ENCODE peak calls at places on chromosomes 3 and 15, in seven cellular contexts. One of them, this sample, is unnamed. For H3K4me1, the result is how much of the 10 kb centered on the place peaks cover.

GRCh38 chr3:11335056-11335608 is 62.9 kb downstream of the ATG7 start:
- DNase-seq in tibial artery: no peak
- DNase-seq in cardiac muscle cell: peak
- DNase-seq in lower lobe of right lung: no peak
- DNase-seq in left lung: no peak
- DNase-seq in naive thymus-derived CD4-positive, alpha-beta T cell: peak
- DNase-seq in A673: peak
- DNase-seq in this sample: peak

GRCh38 chr15:60000113-60000823 is 3.8 kb upstream of the FOXB1 start:
- DNase-seq in tibial artery: no peak
- DNase-seq in cardiac muscle cell: no peak
- DNase-seq in lower lobe of right lung: no peak
- DNase-seq in left lung: no peak
- DNase-seq in naive thymus-derived CD4-positive, alpha-beta T cell: no peak
- DNase-seq in A673: no peak
- DNase-seq in this sample: no peak

GRCh38 chr3:105253225-105253624 is 113.5 kb upstream of the ALCAM start:
- DNase-seq in tibial artery: no peak
- DNase-seq in cardiac muscle cell: peak
- DNase-seq in lower lobe of right lung: no peak
- DNase-seq in left lung: no peak
- DNase-seq in naive thymus-derived CD4-positive, alpha-beta T cell: no peak
- DNase-seq in A673: peak
- DNase-seq in this sample: no peak

GRCh38 chr3:157754415-157754814 is 251.2 kb upstream of the VEPH1 start:
- DNase-seq in tibial artery: no peak
- DNase-seq in cardiac muscle cell: no peak
- DNase-seq in lower lobe of right lung: no peak
- DNase-seq in left lung: no peak
- DNase-seq in naive thymus-derived CD4-positive, alpha-beta T cell: no peak
- DNase-seq in A673: peak
- DNase-seq in this sample: no peak

GRCh38 chr3:131535131-131535530 is 32.4 kb upstream of the MRPL3 start:
- DNase-seq in tibial artery: no peak
- DNase-seq in cardiac muscle cell: peak
- DNase-seq in lower lobe of right lung: no peak
- DNase-seq in left lung: no peak
- DNase-seq in naive thymus-derived CD4-positive, alpha-beta T cell: no peak
- DNase-seq in A673: no peak
- DNase-seq in this sample: no peak

GRCh38 chr3:1843111-1843510 is 255.6 kb upstream of the CNTN4 start:
- DNase-seq in tibial artery: no peak
- DNase-seq in cardiac muscle cell: no peak
- DNase-seq in lower lobe of right lung: no peak
- DNase-seq in left lung: no peak
- DNase-seq in naive thymus-derived CD4-positive, alpha-beta T cell: no peak
- DNase-seq in A673: peak
- DNase-seq in this sample: no peak

GRCh38 chr15:80698636-80699035 is 3.5 kb downstream of the ABHD17C start:
- DNase-seq in tibial artery: no peak
- DNase-seq in cardiac muscle cell: peak
- DNase-seq in lower lobe of right lung: no peak
- DNase-seq in left lung: no peak
- DNase-seq in naive thymus-derived CD4-positive, alpha-beta T cell: no peak
- DNase-seq in A673: no peak
- DNase-seq in this sample: no peak

GRCh38 chr3:4981160-4981687 is 2.0 kb downstream of the BHLHE40 start:
- DNase-seq in tibial artery: no peak
- DNase-seq in cardiac muscle cell: peak
- DNase-seq in lower lobe of right lung: no peak
- DNase-seq in left lung: no peak
- DNase-seq in naive thymus-derived CD4-positive, alpha-beta T cell: no peak
- DNase-seq in A673: no peak
- DNase-seq in this sample: no peak

GRCh38 chr15:49686626-49687025 is 65.8 kb downstream of the DTWD1 start:
- DNase-seq in tibial artery: no peak
- DNase-seq in cardiac muscle cell: peak
- DNase-seq in lower lobe of right lung: no peak
- DNase-seq in left lung: no peak
- DNase-seq in naive thymus-derived CD4-positive, alpha-beta T cell: no peak
- DNase-seq in A673: no peak
- DNase-seq in this sample: no peak

GRCh38 chr3:151058742-151059141 is 26.7 kb upstream of the MED12L start:
- DNase-seq in tibial artery: no peak
- DNase-seq in cardiac muscle cell: no peak
- DNase-seq in lower lobe of right lung: no peak
- DNase-seq in left lung: no peak
- DNase-seq in naive thymus-derived CD4-positive, alpha-beta T cell: no peak
- DNase-seq in A673: no peak
- DNase-seq in this sample: no peak

GRCh38 chr3:39108309-39108708 is 829 bp downstream of the TTC21A start:
- DNase-seq in tibial artery: peak
- DNase-seq in cardiac muscle cell: no peak
- DNase-seq in lower lobe of right lung: no peak
- DNase-seq in left lung: no peak
- DNase-seq in naive thymus-derived CD4-positive, alpha-beta T cell: peak
- DNase-seq in A673: no peak
- DNase-seq in this sample: no peak

GRCh38 chr3:175433026-175433668 is 574.0 kb downstream of the NAALADL2 start:
- DNase-seq in tibial artery: no peak
- DNase-seq in cardiac muscle cell: peak
- DNase-seq in lower lobe of right lung: no peak
- DNase-seq in left lung: no peak
- DNase-seq in naive thymus-derived CD4-positive, alpha-beta T cell: no peak
- DNase-seq in A673: peak
- DNase-seq in this sample: no peak

GRCh38 chr15:77004189-77004588 is 9.3 kb downstream of the PSTPIP1 start:
- DNase-seq in tibial artery: peak
- DNase-seq in cardiac muscle cell: no peak
- DNase-seq in lower lobe of right lung: peak
- DNase-seq in left lung: peak
- DNase-seq in naive thymus-derived CD4-positive, alpha-beta T cell: no peak
- DNase-seq in A673: no peak
- DNase-seq in this sample: no peak

GRCh38 chr3:182438398-182438797 is 354.9 kb upstream of the ATP11B start:
- DNase-seq in tibial artery: no peak
- DNase-seq in cardiac muscle cell: no peak
- DNase-seq in lower lobe of right lung: no peak
- DNase-seq in left lung: no peak
- DNase-seq in naive thymus-derived CD4-positive, alpha-beta T cell: no peak
- DNase-seq in A673: no peak
- DNase-seq in this sample: no peak

GRCh38 chr3:66037986-66038369 is 740 bp downstream of the MAGI1 start:
- DNase-seq in tibial artery: no peak
- DNase-seq in cardiac muscle cell: no peak
- DNase-seq in lower lobe of right lung: peak
- DNase-seq in left lung: no peak
- DNase-seq in naive thymus-derived CD4-positive, alpha-beta T cell: no peak
- DNase-seq in A673: no peak
- DNase-seq in this sample: no peak

GRCh38 chr15:92113832-92114231 is 260.3 kb downstream of the SLCO3A1 start:
- DNase-seq in tibial artery: no peak
- DNase-seq in cardiac muscle cell: no peak
- DNase-seq in lower lobe of right lung: no peak
- DNase-seq in left lung: no peak
- DNase-seq in naive thymus-derived CD4-positive, alpha-beta T cell: no peak
- DNase-seq in A673: no peak
- DNase-seq in this sample: no peak

GRCh38 chr3:127405791-127406190 is 117.9 kb upstream of the PRR20G start:
- DNase-seq in tibial artery: no peak
- DNase-seq in cardiac muscle cell: no peak
- DNase-seq in lower lobe of right lung: no peak
- DNase-seq in left lung: no peak
- DNase-seq in naive thymus-derived CD4-positive, alpha-beta T cell: no peak
- DNase-seq in A673: no peak
- DNase-seq in this sample: no peak

GRCh38 chr15:87599616-87600015 is 656.9 kb downstream of the NTRK3 start:
- DNase-seq in tibial artery: no peak
- DNase-seq in cardiac muscle cell: no peak
- DNase-seq in lower lobe of right lung: no peak
- DNase-seq in left lung: no peak
- DNase-seq in naive thymus-derived CD4-positive, alpha-beta T cell: no peak
- DNase-seq in A673: no peak
- DNase-seq in this sample: no peak

GRCh38 chr3:156816091-156816793 is 9.9 kb upstream of the LEKR1 start:
- DNase-seq in tibial artery: peak
- DNase-seq in cardiac muscle cell: peak
- DNase-seq in lower lobe of right lung: peak
- DNase-seq in left lung: peak
- DNase-seq in naive thymus-derived CD4-positive, alpha-beta T cell: peak
- DNase-seq in A673: no peak
- DNase-seq in this sample: no peak

GRCh38 chr15:48718646-48719045 is 73.1 kb upstream of the FBN1 start:
- DNase-seq in tibial artery: peak
- DNase-seq in cardiac muscle cell: peak
- DNase-seq in lower lobe of right lung: no peak
- DNase-seq in left lung: no peak
- DNase-seq in naive thymus-derived CD4-positive, alpha-beta T cell: no peak
- DNase-seq in A673: no peak
- DNase-seq in this sample: no peak

GRCh38 chr15:65156692-65157091 is 23.1 kb upstream of the PDCD7 start:
- DNase-seq in tibial artery: no peak
- DNase-seq in cardiac muscle cell: no peak
- DNase-seq in lower lobe of right lung: no peak
- DNase-seq in left lung: no peak
- DNase-seq in naive thymus-derived CD4-positive, alpha-beta T cell: no peak
- DNase-seq in A673: no peak
- DNase-seq in this sample: no peak

GRCh38 chr15:59376735-59377134 is 4.1 kb upstream of the MYO1E start:
- DNase-seq in tibial artery: no peak
- DNase-seq in cardiac muscle cell: peak
- DNase-seq in lower lobe of right lung: no peak
- DNase-seq in left lung: no peak
- DNase-seq in naive thymus-derived CD4-positive, alpha-beta T cell: no peak
- DNase-seq in A673: no peak
- DNase-seq in this sample: no peak

GRCh38 chr15:71334434-71334833 is 219.2 kb downstream of the THSD4 start:
- DNase-seq in tibial artery: peak
- DNase-seq in cardiac muscle cell: no peak
- DNase-seq in lower lobe of right lung: no peak
- DNase-seq in left lung: no peak
- DNase-seq in naive thymus-derived CD4-positive, alpha-beta T cell: no peak
- DNase-seq in A673: no peak
- DNase-seq in this sample: no peak

GRCh38 chr15:71334874-71335273 is 219.6 kb downstream of the THSD4 start:
- DNase-seq in tibial artery: no peak
- DNase-seq in cardiac muscle cell: no peak
- DNase-seq in lower lobe of right lung: no peak
- DNase-seq in left lung: no peak
- DNase-seq in naive thymus-derived CD4-positive, alpha-beta T cell: no peak
- DNase-seq in A673: no peak
- DNase-seq in this sample: no peak

GRCh38 chr15:71335591-71335990 is 220.3 kb downstream of the THSD4 start:
- DNase-seq in tibial artery: no peak
- DNase-seq in cardiac muscle cell: no peak
- DNase-seq in lower lobe of right lung: no peak
- DNase-seq in left lung: no peak
- DNase-seq in naive thymus-derived CD4-positive, alpha-beta T cell: no peak
- DNase-seq in A673: no peak
- DNase-seq in this sample: no peak

GRCh38 chr15:71332605-71333004 is 217.3 kb downstream of the THSD4 start:
- DNase-seq in tibial artery: no peak
- DNase-seq in cardiac muscle cell: no peak
- DNase-seq in lower lobe of right lung: no peak
- DNase-seq in left lung: no peak
- DNase-seq in naive thymus-derived CD4-positive, alpha-beta T cell: no peak
- DNase-seq in A673: no peak
- DNase-seq in this sample: no peak

GRCh38 chr15:71333839-71334238 is 218.6 kb downstream of the THSD4 start:
- DNase-seq in tibial artery: no peak
- DNase-seq in cardiac muscle cell: peak
- DNase-seq in lower lobe of right lung: no peak
- DNase-seq in left lung: no peak
- DNase-seq in naive thymus-derived CD4-positive, alpha-beta T cell: no peak
- DNase-seq in A673: no peak
- DNase-seq in this sample: no peak
- H3K4me1 ChIP-seq in tibial artery: half or more
- H3K4me1 ChIP-seq in cardiac muscle cell: under half
- H3K4me1 ChIP-seq in lower lobe of right lung: under half
- H3K4me1 ChIP-seq in left lung: under half
- H3K4me1 ChIP-seq in naive thymus-derived CD4-positive, alpha-beta T cell: under half
- H3K4me1 ChIP-seq in A673: under half
- H3K4me1 ChIP-seq in this sample: under half

GRCh38 chr3:112643621-112644236 is 2.8 kb upstream of the CCDC80 start:
- DNase-seq in tibial artery: no peak
- DNase-seq in cardiac muscle cell: peak
- DNase-seq in lower lobe of right lung: no peak
- DNase-seq in left lung: no peak
- DNase-seq in naive thymus-derived CD4-positive, alpha-beta T cell: no peak
- DNase-seq in A673: no peak
- DNase-seq in this sample: no peak
- H3K4me1 ChIP-seq in tibial artery: half or more
- H3K4me1 ChIP-seq in cardiac muscle cell: under half
- H3K4me1 ChIP-seq in lower lobe of right lung: under half
- H3K4me1 ChIP-seq in left lung: under half
- H3K4me1 ChIP-seq in naive thymus-derived CD4-positive, alpha-beta T cell: under half
- H3K4me1 ChIP-seq in A673: under half
- H3K4me1 ChIP-seq in this sample: under half

GRCh38 chr3:134369231-134369741 is 5.0 kb downstream of the AMOTL2 start:
- DNase-seq in tibial artery: peak
- DNase-seq in cardiac muscle cell: peak
- DNase-seq in lower lobe of right lung: no peak
- DNase-seq in left lung: no peak
- DNase-seq in naive thymus-derived CD4-positive, alpha-beta T cell: no peak
- DNase-seq in A673: peak
- DNase-seq in this sample: no peak
- H3K4me1 ChIP-seq in tibial artery: half or more
- H3K4me1 ChIP-seq in cardiac muscle cell: under half
- H3K4me1 ChIP-seq in lower lobe of right lung: half or more
- H3K4me1 ChIP-seq in left lung: half or more
- H3K4me1 ChIP-seq in naive thymus-derived CD4-positive, alpha-beta T cell: under half
- H3K4me1 ChIP-seq in A673: half or more
- H3K4me1 ChIP-seq in this sample: half or more

DNA sequence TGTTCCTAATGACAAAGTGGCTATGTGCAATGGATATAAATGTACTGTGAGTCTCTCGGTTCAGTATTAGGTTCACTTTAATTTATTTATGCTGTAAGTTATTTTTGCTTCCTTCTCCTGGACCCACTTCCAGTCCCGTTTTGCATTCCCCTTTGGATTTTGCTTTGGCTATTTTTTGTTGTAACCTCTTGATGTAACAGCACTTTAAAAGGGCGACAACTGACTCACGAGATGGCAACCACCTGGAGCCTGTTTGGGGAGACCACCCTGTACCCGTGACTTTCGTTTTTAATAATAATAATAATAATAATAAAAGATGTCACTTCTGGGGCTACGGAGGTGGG is 5.6 kb downstream of the RNU6-1 start:
- DNase-seq in tibial artery: no peak
- DNase-seq in cardiac muscle cell: no peak
- DNase-seq in lower lobe of right lung: no peak
- DNase-seq in left lung: no peak
- DNase-seq in naive thymus-derived CD4-positive, alpha-beta T cell: no peak
- DNase-seq in A673: no peak
- DNase-seq in this sample: no peak
- H3K4me1 ChIP-seq in tibial artery: half or more
- H3K4me1 ChIP-seq in cardiac muscle cell: under half
- H3K4me1 ChIP-seq in lower lobe of right lung: half or more
- H3K4me1 ChIP-seq in left lung: half or more
- H3K4me1 ChIP-seq in naive thymus-derived CD4-positive, alpha-beta T cell: under half
- H3K4me1 ChIP-seq in A673: under half
- H3K4me1 ChIP-seq in this sample: under half